ENCODE peak calls at places on chromosomes 3 and 15, in seven cellular contexts. A is HT1080; O is lower lobe of right lung; S is CD8-positive, alpha-beta T cell; Q is stromal cell of bone marrow; M is HCT116; G is naive thymus-derived CD8-positive, alpha-beta T cell. Y is an unnamed sample.

GRCh38 chr15:77030042-77030927 is 35.4 kb downstream of the PSTPIP1 start:
- DNase-seq in A (no peak), O (peak), S (no peak), Q (no peak), M (no peak), G (no peak), Y (peak)

GRCh38 chr15:50051811-50052419 is 67.1 kb downstream of the ATP8B4 start:
- DNase-seq in A (peak), O (no peak), S (no peak), Q (peak), M (peak), G (no peak), Y (peak)

GRCh38 chr3:142657033-142657432 is 60.8 kb downstream of the PLS1 start:
- DNase-seq in A (no peak), O (no peak), S (no peak), Q (no peak), M (no peak), G (no peak), Y (no peak)

GRCh38 chr15:61175024-61175423 is 54.1 kb downstream of the RORA start:
- DNase-seq in A (no peak), O (no peak), S (no peak), Q (no peak), M (no peak), G (no peak), Y (no peak)

GRCh38 chr15:60727260-60727659 is 248.3 kb upstream of the ICE2 start:
- DNase-seq in A (no peak), O (no peak), S (no peak), Q (no peak), M (no peak), G (no peak), Y (no peak)

GRCh38 chr3:28752290-28752689 is 403.7 kb upstream of the AZI2 start:
- DNase-seq in A (no peak), O (no peak), S (no peak), Q (no peak), M (no peak), G (no peak), Y (no peak)

GRCh38 chr15:67861983-67862382 is 22.1 kb upstream of the RNU6-1 start:
- DNase-seq in A (no peak), O (no peak), S (no peak), Q (no peak), M (no peak), G (no peak), Y (no peak)

GRCh38 chr3:113783463-113783862 is 36.6 kb downstream of the ATP6V1A start:
- DNase-seq in A (peak), O (no peak), S (no peak), Q (peak), M (no peak), G (no peak), Y (no peak)

GRCh38 chr3:71215351-71215750 is 368.2 kb downstream of the FOXP1 start:
- DNase-seq in A (no peak), O (no peak), S (no peak), Q (no peak), M (no peak), G (no peak), Y (no peak)

GRCh38 chr3:9721698-9722057 is 9.9 kb upstream of the BRPF1 start:
- DNase-seq in A (no peak), O (no peak), S (no peak), Q (no peak), M (no peak), G (no peak), Y (no peak)

GRCh38 chr15:63367390-63367789 is 14.3 kb downstream of the CA12 start:
- DNase-seq in A (no peak), O (no peak), S (no peak), Q (no peak), M (no peak), G (no peak), Y (no peak)

GRCh38 chr3:95120921-95121320 is 1058.1 kb downstream of the NSUN3 start:
- DNase-seq in A (peak), O (no peak), S (no peak), Q (no peak), M (no peak), G (no peak), Y (peak)

GRCh38 chr3:187734841-187735240 is 10.4 kb downstream of the BCL6 start:
- DNase-seq in A (no peak), O (no peak), S (no peak), Q (no peak), M (no peak), G (no peak), Y (no peak)